ENCODE peak calls at places on chromosomes 5 and 9, in five cellular contexts. One of them, this sample, is unnamed.

GRCh38 chr9:129987941-129988340 is 55.0 kb downstream of the FNBP1 start:
- DNase-seq in fibroblast of the aortic adventitia: no peak
- DNase-seq in lung: no peak
- DNase-seq in astrocyte of the cerebellum: no peak
- DNase-seq in cardiac fibroblast: no peak
- DNase-seq in this sample: no peak

GRCh38 chr9:124376329-124376728 is 38.9 kb downstream of the PSMB7 start:
- DNase-seq in astrocyte of the cerebellum: no peak
- DNase-seq in cardiac fibroblast: no peak
- DNase-seq in fibroblast of the aortic adventitia: no peak
- DNase-seq in lung: no peak
- DNase-seq in this sample: no peak

GRCh38 chr5:137164961-137165360 is 334.2 kb downstream of the SPOCK1 start:
- DNase-seq in lung: no peak
- DNase-seq in cardiac fibroblast: no peak
- DNase-seq in fibroblast of the aortic adventitia: no peak
- DNase-seq in astrocyte of the cerebellum: no peak
- DNase-seq in this sample: no peak

GRCh38 chr5:59371525-59372138 is 521.9 kb downstream of the PDE4D start:
- DNase-seq in fibroblast of the aortic adventitia: no peak
- DNase-seq in cardiac fibroblast: no peak
- DNase-seq in astrocyte of the cerebellum: no peak
- DNase-seq in lung: no peak
- DNase-seq in this sample: no peak

GRCh38 chr5:177195307-177195952 is 61.9 kb downstream of the NSD1 start:
- DNase-seq in fibroblast of the aortic adventitia: no peak
- DNase-seq in astrocyte of the cerebellum: no peak
- DNase-seq in cardiac fibroblast: no peak
- DNase-seq in lung: no peak
- DNase-seq in this sample: no peak

GRCh38 chr9:14062449-14063187 is 251.3 kb downstream of the NFIB start:
- DNase-seq in cardiac fibroblast: peak
- DNase-seq in fibroblast of the aortic adventitia: peak
- DNase-seq in lung: no peak
- DNase-seq in astrocyte of the cerebellum: peak
- DNase-seq in this sample: peak

GRCh38 chr9:126471084-126471611 is 142.6 kb upstream of the LMX1B start:
- DNase-seq in cardiac fibroblast: peak
- DNase-seq in astrocyte of the cerebellum: no peak
- DNase-seq in lung: peak
- DNase-seq in fibroblast of the aortic adventitia: peak
- DNase-seq in this sample: peak

GRCh38 chr5:87850843-87851242 is 417.8 kb downstream of the TMEM161B start:
- DNase-seq in lung: no peak
- DNase-seq in astrocyte of the cerebellum: peak
- DNase-seq in cardiac fibroblast: no peak
- DNase-seq in fibroblast of the aortic adventitia: no peak
- DNase-seq in this sample: no peak

GRCh38 chr9:132942541-132943182 is 1.8 kb downstream of the TSC1 start:
- DNase-seq in astrocyte of the cerebellum: no peak
- DNase-seq in cardiac fibroblast: peak
- DNase-seq in lung: no peak
- DNase-seq in fibroblast of the aortic adventitia: peak
- DNase-seq in this sample: peak

GRCh38 chr5:177132504-177133118 is 962 bp upstream of the NSD1 start:
- DNase-seq in lung: no peak
- DNase-seq in astrocyte of the cerebellum: no peak
- DNase-seq in cardiac fibroblast: no peak
- DNase-seq in fibroblast of the aortic adventitia: no peak
- DNase-seq in this sample: no peak

GRCh38 chr5:141973871-141974595 is 5.1 kb downstream of the RNF14 start:
- DNase-seq in lung: no peak
- DNase-seq in cardiac fibroblast: peak
- DNase-seq in astrocyte of the cerebellum: no peak
- DNase-seq in fibroblast of the aortic adventitia: peak
- DNase-seq in this sample: no peak

GRCh38 chr5:1293997-1294838 is 650 bp downstream of the TERT start:
- DNase-seq in fibroblast of the aortic adventitia: no peak
- DNase-seq in cardiac fibroblast: no peak
- DNase-seq in lung: no peak
- DNase-seq in astrocyte of the cerebellum: no peak
- DNase-seq in this sample: no peak
- H3K4me3 ChIP-seq in fibroblast of the aortic adventitia: no peak
- H3K4me3 ChIP-seq in cardiac fibroblast: no peak
- H3K4me3 ChIP-seq in lung: no peak
- H3K4me3 ChIP-seq in astrocyte of the cerebellum: no peak
- H3K4me3 ChIP-seq in this sample: no peak

DNA sequence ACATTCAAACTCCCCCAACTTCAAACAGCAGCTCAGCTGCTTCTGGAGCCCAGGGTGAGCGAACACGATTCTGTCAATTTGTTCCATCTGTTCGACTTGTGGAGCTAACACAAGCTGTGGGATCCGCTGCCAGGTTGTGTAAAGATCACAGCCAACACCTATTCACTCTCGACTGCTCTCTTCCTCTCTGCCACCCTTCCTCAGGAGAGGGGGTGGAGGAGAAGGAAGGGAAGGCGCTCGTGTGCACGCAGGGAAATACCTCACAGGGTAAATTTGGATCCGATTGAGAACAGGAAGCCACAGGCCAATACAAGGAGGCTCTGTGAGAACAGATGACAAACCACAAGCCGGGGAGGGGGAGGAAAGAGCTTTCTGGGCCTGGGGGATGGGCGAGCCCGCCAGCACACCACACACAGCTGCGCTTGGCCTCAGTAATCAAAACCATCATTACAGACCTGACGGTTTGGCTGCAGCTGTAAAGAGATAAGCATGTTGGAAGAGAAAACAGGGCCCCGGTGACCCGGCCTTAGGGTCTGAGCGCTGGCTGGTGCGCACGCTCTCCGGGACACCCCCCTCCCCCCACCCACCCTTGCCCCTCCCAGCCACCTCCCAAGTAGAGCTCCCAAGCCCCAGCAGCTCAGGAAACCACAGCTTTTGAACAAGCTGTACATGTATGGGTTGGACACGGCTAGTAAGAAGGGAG is 54.2 kb downstream of the PTCH1 start:
- DNase-seq in lung: peak
- DNase-seq in fibroblast of the aortic adventitia: peak
- DNase-seq in cardiac fibroblast: peak
- DNase-seq in astrocyte of the cerebellum: peak
- DNase-seq in this sample: peak
- H3K4me3 ChIP-seq in lung: no peak
- H3K4me3 ChIP-seq in fibroblast of the aortic adventitia: peak
- H3K4me3 ChIP-seq in cardiac fibroblast: peak
- H3K4me3 ChIP-seq in astrocyte of the cerebellum: peak
- H3K4me3 ChIP-seq in this sample: peak

GRCh38 chr9:107142896-107143603 is 140.0 kb upstream of the RAD23B start:
- DNase-seq in fibroblast of the aortic adventitia: peak
- DNase-seq in cardiac fibroblast: peak
- DNase-seq in astrocyte of the cerebellum: peak
- DNase-seq in lung: no peak
- DNase-seq in this sample: peak
- H3K4me3 ChIP-seq in fibroblast of the aortic adventitia: no peak
- H3K4me3 ChIP-seq in cardiac fibroblast: no peak
- H3K4me3 ChIP-seq in astrocyte of the cerebellum: no peak
- H3K4me3 ChIP-seq in lung: no peak
- H3K4me3 ChIP-seq in this sample: no peak

GRCh38 chr5:93574939-93575241 is 6.1 kb downstream of the NR2F1-AS1 start:
- DNase-seq in astrocyte of the cerebellum: no peak
- DNase-seq in fibroblast of the aortic adventitia: no peak
- DNase-seq in lung: no peak
- DNase-seq in cardiac fibroblast: no peak
- DNase-seq in this sample: no peak
- H3K4me3 ChIP-seq in astrocyte of the cerebellum: peak
- H3K4me3 ChIP-seq in fibroblast of the aortic adventitia: no peak
- H3K4me3 ChIP-seq in lung: no peak
- H3K4me3 ChIP-seq in cardiac fibroblast: no peak
- H3K4me3 ChIP-seq in this sample: no peak

GRCh38 chr5:116572375-116573278 is 2.0 kb downstream of the SEMA6A start:
- DNase-seq in astrocyte of the cerebellum: no peak
- DNase-seq in lung: no peak
- DNase-seq in cardiac fibroblast: peak
- DNase-seq in fibroblast of the aortic adventitia: no peak
- DNase-seq in this sample: no peak
- H3K4me3 ChIP-seq in astrocyte of the cerebellum: peak
- H3K4me3 ChIP-seq in lung: peak
- H3K4me3 ChIP-seq in cardiac fibroblast: peak
- H3K4me3 ChIP-seq in fibroblast of the aortic adventitia: peak
- H3K4me3 ChIP-seq in this sample: no peak

GRCh38 chr9:37410969-37411785 is 11.3 kb upstream of the GRHPR start:
- DNase-seq in fibroblast of the aortic adventitia: peak
- DNase-seq in cardiac fibroblast: peak
- DNase-seq in lung: no peak
- DNase-seq in astrocyte of the cerebellum: no peak
- DNase-seq in this sample: no peak

GRCh38 chr9:37414503-37414943 is 8.0 kb upstream of the GRHPR start:
- DNase-seq in cardiac fibroblast: no peak
- DNase-seq in astrocyte of the cerebellum: no peak
- DNase-seq in fibroblast of the aortic adventitia: no peak
- DNase-seq in lung: no peak
- DNase-seq in this sample: no peak

GRCh38 chr9:37410354-37410861 is 12.1 kb upstream of the GRHPR start:
- DNase-seq in lung: no peak
- DNase-seq in astrocyte of the cerebellum: no peak
- DNase-seq in cardiac fibroblast: no peak
- DNase-seq in fibroblast of the aortic adventitia: no peak
- DNase-seq in this sample: no peak

GRCh38 chr9:37413311-37413710 is 9.2 kb upstream of the GRHPR start:
- DNase-seq in cardiac fibroblast: no peak
- DNase-seq in lung: no peak
- DNase-seq in astrocyte of the cerebellum: no peak
- DNase-seq in fibroblast of the aortic adventitia: no peak
- DNase-seq in this sample: no peak

DNA sequence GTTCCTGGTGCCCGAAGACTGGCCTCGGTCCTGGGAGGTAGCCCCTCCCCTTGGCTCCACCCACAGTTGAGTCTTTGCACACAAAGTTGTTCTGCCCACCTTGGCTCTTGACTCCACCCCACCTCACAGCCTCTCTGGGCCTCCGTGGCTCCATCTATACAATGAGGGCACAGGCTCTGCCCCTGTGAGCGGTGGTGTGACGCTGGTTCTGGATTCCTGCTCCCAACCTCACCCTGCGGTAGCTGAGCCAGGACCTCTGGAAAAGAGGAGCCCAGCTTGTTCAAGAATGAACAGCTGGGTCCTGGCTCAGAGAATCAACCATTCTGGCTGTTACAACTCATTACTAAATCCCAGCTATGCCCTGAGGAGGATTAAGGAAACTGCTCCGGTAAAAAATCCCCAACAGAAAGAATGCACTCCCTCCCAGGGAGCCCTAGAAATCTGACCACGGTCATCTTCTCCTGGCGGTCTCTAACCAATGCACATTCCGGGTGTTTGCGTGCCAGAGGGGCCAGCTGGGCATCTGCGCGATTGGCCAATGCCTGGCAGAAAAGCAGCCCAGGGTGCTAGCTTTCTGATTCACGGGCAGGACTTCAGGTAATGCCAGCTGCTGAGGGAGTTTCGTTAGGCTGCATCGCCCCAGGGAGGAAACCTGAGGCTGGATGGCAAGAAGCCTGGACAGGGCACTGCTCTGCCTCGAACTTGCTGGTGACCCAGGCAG is 9.9 kb upstream of the GRHPR start:
- DNase-seq in astrocyte of the cerebellum: peak
- DNase-seq in cardiac fibroblast: peak
- DNase-seq in lung: no peak
- DNase-seq in fibroblast of the aortic adventitia: peak
- DNase-seq in this sample: peak
- H3K4me3 ChIP-seq in astrocyte of the cerebellum: no peak
- H3K4me3 ChIP-seq in cardiac fibroblast: no peak
- H3K4me3 ChIP-seq in lung: no peak
- H3K4me3 ChIP-seq in fibroblast of the aortic adventitia: no peak
- H3K4me3 ChIP-seq in this sample: no peak

GRCh38 chr5:115086473-115086872 is 83.2 kb downstream of the TRIM36 start:
- DNase-seq in fibroblast of the aortic adventitia: no peak
- DNase-seq in cardiac fibroblast: no peak
- DNase-seq in astrocyte of the cerebellum: no peak
- DNase-seq in lung: no peak
- DNase-seq in this sample: no peak
- H3K4me3 ChIP-seq in fibroblast of the aortic adventitia: no peak
- H3K4me3 ChIP-seq in cardiac fibroblast: no peak
- H3K4me3 ChIP-seq in astrocyte of the cerebellum: no peak
- H3K4me3 ChIP-seq in lung: no peak
- H3K4me3 ChIP-seq in this sample: no peak

DNA sequence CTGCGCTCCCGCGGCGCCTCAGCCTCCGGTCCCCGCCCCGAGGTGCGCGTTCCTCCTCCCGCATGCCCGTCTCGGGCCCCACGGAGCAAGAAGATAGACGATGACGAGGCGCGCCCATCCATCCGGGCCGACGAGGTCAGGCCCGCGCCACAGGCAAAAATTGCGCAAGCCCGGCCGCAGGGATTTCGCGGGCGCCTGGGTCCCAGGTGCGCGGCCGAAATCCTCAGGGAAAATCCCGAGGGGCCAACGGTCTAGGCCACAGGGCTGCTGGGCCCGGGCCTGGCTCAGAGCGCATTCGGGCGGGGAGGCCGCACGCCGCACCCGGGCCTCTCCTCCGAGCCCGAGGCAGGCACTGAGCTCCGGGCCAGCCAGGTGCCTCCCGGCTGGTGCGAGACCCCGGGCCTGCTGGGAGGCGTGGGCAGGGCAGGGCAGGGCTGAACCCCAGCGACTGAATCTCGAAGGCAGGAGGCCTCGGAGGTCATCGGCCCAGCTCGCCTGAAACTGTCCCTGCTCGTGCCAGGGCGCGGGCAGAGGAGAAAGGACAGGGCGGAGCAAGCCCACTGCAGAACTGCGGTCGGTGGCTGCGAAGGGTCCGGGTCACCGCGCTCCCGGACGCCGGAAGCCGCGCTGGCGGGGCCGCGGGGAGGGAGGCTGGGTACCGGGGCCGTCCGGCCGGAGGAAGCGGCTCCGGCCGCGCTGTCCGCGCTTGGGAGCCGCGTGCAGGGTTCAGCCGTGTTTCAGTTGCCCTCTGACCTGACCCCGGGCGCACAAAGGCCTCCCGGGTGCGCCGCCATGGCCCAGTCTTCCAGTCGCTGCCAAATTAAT is 66.8 kb downstream of the FOXD1 start:
- DNase-seq in astrocyte of the cerebellum: no peak
- DNase-seq in lung: no peak
- DNase-seq in fibroblast of the aortic adventitia: no peak
- DNase-seq in cardiac fibroblast: no peak
- DNase-seq in this sample: no peak
- H3K4me3 ChIP-seq in astrocyte of the cerebellum: no peak
- H3K4me3 ChIP-seq in lung: no peak
- H3K4me3 ChIP-seq in fibroblast of the aortic adventitia: no peak
- H3K4me3 ChIP-seq in cardiac fibroblast: no peak
- H3K4me3 ChIP-seq in this sample: no peak

GRCh38 chr5:55851675-55851979 is 470 bp downstream of the IL31RA start:
- DNase-seq in lung: no peak
- DNase-seq in astrocyte of the cerebellum: no peak
- DNase-seq in cardiac fibroblast: no peak
- DNase-seq in fibroblast of the aortic adventitia: no peak
- DNase-seq in this sample: no peak

GRCh38 chr5:55853818-55854217 is 2.7 kb downstream of the IL31RA start:
- DNase-seq in fibroblast of the aortic adventitia: peak
- DNase-seq in astrocyte of the cerebellum: no peak
- DNase-seq in cardiac fibroblast: peak
- DNase-seq in lung: no peak
- DNase-seq in this sample: peak

GRCh38 chr5:55850839-55851674 is at the start of gene IL31RA:
- DNase-seq in cardiac fibroblast: peak
- DNase-seq in lung: no peak
- DNase-seq in astrocyte of the cerebellum: peak
- DNase-seq in fibroblast of the aortic adventitia: peak
- DNase-seq in this sample: peak

GRCh38 chr5:55852503-55852902 is 1.3 kb downstream of the IL31RA start:
- DNase-seq in fibroblast of the aortic adventitia: no peak
- DNase-seq in cardiac fibroblast: no peak
- DNase-seq in astrocyte of the cerebellum: no peak
- DNase-seq in lung: no peak
- DNase-seq in this sample: peak

GRCh38 chr5:55853271-55853670 is 2.1 kb downstream of the IL31RA start:
- DNase-seq in fibroblast of the aortic adventitia: no peak
- DNase-seq in astrocyte of the cerebellum: no peak
- DNase-seq in lung: no peak
- DNase-seq in cardiac fibroblast: peak
- DNase-seq in this sample: no peak
- H3K4me3 ChIP-seq in fibroblast of the aortic adventitia: no peak
- H3K4me3 ChIP-seq in astrocyte of the cerebellum: no peak
- H3K4me3 ChIP-seq in lung: no peak
- H3K4me3 ChIP-seq in cardiac fibroblast: no peak
- H3K4me3 ChIP-seq in this sample: no peak